ENCODE peak calls at places on chromosome 6, in seven cellular contexts. Q is brain microvascular endothelial cell, X is cardiac fibroblast, Y is right atrium auricular region, B is endothelial cell, Z is GM12865, W is AG09309. C is an unnamed sample.

GRCh38 chr6:97150932-97151331 is 132.1 kb downstream of the MMS22L start:
- DNase-seq in Z (no peak), Q (no peak), Y (no peak), X (no peak), W (no peak), B (no peak), C (no peak)

GRCh38 chr6:142960098-142960497 is 15.1 kb upstream of the HIVEP2 start:
- DNase-seq in Z (no peak), Y (no peak), X (peak), W (no peak), Q (peak), B (no peak), C (no peak)

GRCh38 chr6:14273196-14273595 is 155.6 kb downstream of the CD83 start:
- DNase-seq in Y (no peak), Z (no peak), W (no peak), Q (no peak), B (no peak), X (no peak), C (no peak)

GRCh38 chr6:2376429-2377355 is 131.3 kb upstream of the GMDS start:
- DNase-seq in Z (no peak), Y (no peak), X (no peak), Q (peak), W (peak), B (no peak), C (no peak)

GRCh38 chr6:8743146-8743745 is 307.9 kb upstream of the SLC35B3 start:
- DNase-seq in B (no peak), X (no peak), Q (no peak), Z (peak), W (no peak), Y (no peak), C (peak)

GRCh38 chr6:13044390-13044789 is 283.9 kb downstream of the TBC1D7 start:
- DNase-seq in Q (no peak), Z (no peak), B (no peak), W (no peak), X (peak), Y (no peak), C (peak)

GRCh38 chr6:158629376-158630221 is 14.9 kb downstream of the DYNLT1 start:
- DNase-seq in Q (no peak), W (no peak), Y (peak), B (no peak), Z (no peak), X (no peak), C (no peak)

GRCh38 chr6:64121166-64121565 is 485.6 kb downstream of the PHF3 start:
- DNase-seq in Z (no peak), W (no peak), B (no peak), Y (no peak), Q (no peak), X (no peak), C (no peak)

GRCh38 chr6:104711371-104711770 is 148.3 kb downstream of the HACE1 start:
- DNase-seq in Y (no peak), Q (peak), X (peak), B (no peak), Z (no peak), W (peak), C (no peak)

GRCh38 chr6:34514593-34515472 is 41.3 kb downstream of the SPDEF start:
- DNase-seq in Q (peak), B (peak), W (no peak), Z (no peak), X (peak), Y (no peak), C (no peak)

GRCh38 chr6:44820366-44821158 is 433.1 kb downstream of the CDC5L start:
- DNase-seq in X (no peak), B (no peak), W (no peak), Q (no peak), Y (no peak), Z (no peak), C (no peak)

GRCh38 chr6:44410363-44410762 is 22.9 kb downstream of the CDC5L start:
- DNase-seq in Q (no peak), B (no peak), Y (no peak), X (no peak), Z (no peak), W (no peak), C (no peak)

GRCh38 chr6:159693894-159694545 is 979 bp upstream of the SOD2 start:
- DNase-seq in Z (peak), Y (no peak), X (peak), W (no peak), Q (no peak), B (no peak), C (peak)

GRCh38 chr6:36906539-36906938 is 20.8 kb downstream of the C6orf89 start:
- DNase-seq in Y (no peak), W (no peak), X (no peak), Q (no peak), Z (no peak), B (no peak), C (no peak)

GRCh38 chr6:112579601-112580000 is 232.5 kb downstream of the RFPL4B start:
- DNase-seq in B (no peak), X (no peak), Y (no peak), Z (no peak), W (no peak), Q (no peak), C (no peak)

GRCh38 chr6:11120273-11121005 is 8.9 kb upstream of the ERVFRD-1 start:
- DNase-seq in Y (no peak), Z (no peak), B (no peak), X (peak), W (no peak), Q (peak), C (no peak)

GRCh38 chr6:4133941-4134838 is 1.2 kb downstream of the ECI2 start:
- DNase-seq in Y (no peak), B (no peak), Q (no peak), W (no peak), Z (peak), X (peak), C (peak)

GRCh38 chr6:53593001-53593488 is 48.1 kb upstream of the GCLC start:
- DNase-seq in Q (peak), X (peak), B (no peak), Y (no peak), W (peak), Z (no peak), C (no peak)

GRCh38 chr6:84967389-84967788 is 203.0 kb upstream of the TBX18 start:
- DNase-seq in X (peak), B (peak), Y (no peak), Z (peak), Q (peak), W (no peak), C (peak)

GRCh38 chr6:12138377-12138776 is 126.3 kb downstream of the HIVEP1 start:
- DNase-seq in Q (no peak), B (no peak), Y (no peak), X (no peak), Z (no peak), W (no peak), C (no peak)

GRCh38 chr6:11317885-11318771 is 85.7 kb upstream of the NEDD9 start:
- DNase-seq in Q (peak), X (peak), Y (peak), B (no peak), Z (peak), W (peak), C (peak)

GRCh38 chr6:35590622-35591066 is 77.9 kb upstream of the TULP1 start:
- DNase-seq in W (no peak), X (peak), B (no peak), Y (peak), Q (no peak), Z (no peak), C (no peak)

GRCh38 chr6:20881365-20881764 is 347.1 kb downstream of the CDKAL1 start:
- DNase-seq in Y (no peak), Q (no peak), W (no peak), X (no peak), B (no peak), Z (no peak), C (no peak)

GRCh38 chr6:106899697-106900096 is 74.8 kb downstream of the CD24 start:
- DNase-seq in X (no peak), Q (no peak), Z (no peak), Y (no peak), W (no peak), B (no peak), C (no peak)

GRCh38 chr6:32113386-32114352 is 4.5 kb upstream of the TNXB start:
- DNase-seq in X (peak), Q (peak), W (peak), B (no peak), Y (peak), Z (no peak), C (peak)

GRCh38 chr6:41577865-41578713 is 31.9 kb downstream of the FOXP4 start:
- DNase-seq in Y (no peak), Z (no peak), B (peak), Q (no peak), W (no peak), X (peak), C (no peak)

GRCh38 chr6:84280030-84280429 is 52.6 kb upstream of the CEP162 start:
- DNase-seq in Y (no peak), B (no peak), W (peak), Z (no peak), Q (peak), X (peak), C (no peak)

GRCh38 chr6:79313254-79313653 is 78.8 kb upstream of the HMGN3 start:
- DNase-seq in Y (no peak), X (no peak), B (no peak), Z (no peak), Q (no peak), W (no peak), C (peak)

GRCh38 chr6:51007237-51007636 is 188.6 kb downstream of the TFAP2B start:
- DNase-seq in X (no peak), Q (no peak), B (no peak), W (no peak), Z (no peak), Y (no peak), C (no peak)

GRCh38 chr6:44668391-44668930 is 281.0 kb downstream of the CDC5L start:
- DNase-seq in Y (no peak), B (no peak), X (no peak), Q (no peak), Z (no peak), W (no peak), C (no peak)

GRCh38 chr6:65680232-65680631 is 26.8 kb downstream of the EYS start:
- DNase-seq in Q (no peak), B (no peak), Y (no peak), W (no peak), Z (no peak), X (no peak), C (no peak)

GRCh38 chr6:31837612-31838553 is 10.3 kb downstream of the HSPA1B start:
- DNase-seq in Z (no peak), Y (no peak), X (peak), W (no peak), Q (no peak), B (no peak), C (no peak)

GRCh38 chr6:117573006-117573680 is 29.2 kb downstream of the GOPC start:
- DNase-seq in X (no peak), Y (no peak), Z (no peak), Q (no peak), B (no peak), W (no peak), C (no peak)

GRCh38 chr6:16316741-16317251 is 78.4 kb downstream of the GMPR start:
- DNase-seq in X (peak), Y (no peak), W (no peak), Z (peak), B (no peak), Q (peak), C (no peak)

GRCh38 chr6:68680244-68680643 is 45.2 kb downstream of the ADGRB3 start:
- DNase-seq in Q (no peak), B (no peak), W (no peak), X (no peak), Z (no peak), Y (no peak), C (no peak)

GRCh38 chr6:161578478-161578877 is 304.6 kb upstream of the AGPAT4 start:
- DNase-seq in X (no peak), Z (no peak), Y (no peak), Q (no peak), B (no peak), W (no peak), C (no peak)

GRCh38 chr6:74650668-74651067 is 555.2 kb downstream of the COL12A1 start:
- DNase-seq in Z (no peak), B (no peak), Q (no peak), Y (no peak), X (no peak), W (no peak), C (no peak)

DNA sequence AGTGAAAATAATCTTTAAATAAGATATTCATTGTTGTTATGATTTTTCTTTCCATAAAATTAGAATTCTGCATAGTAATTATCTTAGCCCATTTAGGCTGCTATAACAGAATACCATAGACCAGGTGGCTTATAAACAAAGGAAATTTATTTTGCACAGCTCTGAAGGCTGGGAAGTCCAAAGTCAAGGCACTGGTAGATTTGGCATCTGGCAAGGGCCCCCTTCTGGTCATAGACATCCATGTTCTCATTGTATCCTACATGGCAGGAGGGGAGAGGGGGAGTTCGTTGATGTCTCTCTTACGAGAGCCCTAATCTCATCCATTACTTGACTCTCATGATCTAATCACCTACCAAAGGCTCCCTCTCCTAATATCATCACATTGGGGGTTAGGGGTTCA is 175.0 kb upstream of the CCN2 start:
- DNase-seq in B (no peak), Y (no peak), Q (no peak), Z (no peak), X (no peak), W (no peak), C (no peak)
- TF ChIP-seq CTCF in B (no peak), Y (no peak), Q (peak), Z (no peak), X (no peak), W (no peak), C (no peak)

DNA sequence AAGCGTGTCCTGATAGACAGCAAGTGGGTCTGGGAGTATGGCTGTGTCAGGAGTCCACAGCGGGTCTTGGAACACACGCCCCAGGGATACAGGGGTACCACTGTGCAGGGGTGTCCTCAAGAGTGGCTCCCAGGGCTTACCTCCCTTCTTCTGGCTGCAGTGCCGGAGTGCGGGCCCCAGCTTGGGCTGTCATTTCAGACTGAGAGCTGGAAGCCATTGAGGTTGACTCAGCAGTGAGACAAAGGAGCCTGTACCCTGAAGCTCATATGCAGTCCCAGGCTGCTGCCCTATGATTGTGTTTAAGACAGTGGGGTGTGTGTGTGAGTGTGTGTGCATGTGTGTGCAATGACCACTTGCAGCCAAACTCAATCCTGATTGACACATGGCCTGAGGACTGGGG is 167.7 kb upstream of the AFDN start:
- DNase-seq in Q (no peak), X (no peak), Z (no peak), B (no peak), W (no peak), Y (no peak), C (no peak)
- TF ChIP-seq CTCF in Q (no peak), X (no peak), Z (no peak), B (no peak), W (no peak), Y (no peak), C (no peak)

DNA sequence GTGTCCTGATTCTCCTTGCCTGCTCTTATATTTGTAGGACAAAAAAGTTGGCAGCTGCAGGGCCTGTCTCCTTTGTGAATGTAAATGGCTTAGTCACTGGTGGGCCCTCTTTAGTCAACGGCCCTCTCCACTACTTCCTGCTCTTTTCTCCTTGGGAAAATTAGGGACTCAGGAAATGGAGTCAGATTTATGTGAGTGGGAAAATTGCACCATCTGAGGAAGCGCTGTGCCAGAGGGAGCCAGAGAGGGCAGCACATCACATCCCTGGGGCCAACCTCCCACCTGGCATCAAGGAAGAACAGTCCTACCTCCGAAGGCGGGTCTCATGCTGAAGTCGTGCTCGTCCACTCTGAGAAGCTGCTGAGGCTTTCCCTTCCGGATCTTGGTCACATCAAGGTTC is 15.6 kb downstream of the GABRR2 start:
- DNase-seq in X (peak), Q (no peak), Z (no peak), B (no peak), W (no peak), Y (no peak), C (peak)
- TF ChIP-seq CTCF in X (peak), Q (peak), Z (no peak), B (no peak), W (peak), Y (no peak), C (no peak)

GRCh38 chr6:33278810-33279209 is 1.9 kb downstream of the B3GALT4 start:
- DNase-seq in Z (no peak), X (no peak), W (no peak), Y (no peak), B (no peak), Q (no peak), C (no peak)

GRCh38 chr6:33278392-33278741 is 1.4 kb downstream of the B3GALT4 start:
- DNase-seq in Y (no peak), Q (no peak), B (no peak), X (no peak), Z (no peak), W (no peak), C (no peak)

GRCh38 chr6:33279257-33279695 is 2.4 kb downstream of the B3GALT4 start:
- DNase-seq in W (no peak), X (no peak), Q (no peak), B (no peak), Z (no peak), Y (no peak), C (no peak)

GRCh38 chr6:33280539-33280938 is 3.6 kb downstream of the B3GALT4 start:
- DNase-seq in W (no peak), Q (no peak), Y (no peak), Z (no peak), X (no peak), B (no peak), C (no peak)

DNA sequence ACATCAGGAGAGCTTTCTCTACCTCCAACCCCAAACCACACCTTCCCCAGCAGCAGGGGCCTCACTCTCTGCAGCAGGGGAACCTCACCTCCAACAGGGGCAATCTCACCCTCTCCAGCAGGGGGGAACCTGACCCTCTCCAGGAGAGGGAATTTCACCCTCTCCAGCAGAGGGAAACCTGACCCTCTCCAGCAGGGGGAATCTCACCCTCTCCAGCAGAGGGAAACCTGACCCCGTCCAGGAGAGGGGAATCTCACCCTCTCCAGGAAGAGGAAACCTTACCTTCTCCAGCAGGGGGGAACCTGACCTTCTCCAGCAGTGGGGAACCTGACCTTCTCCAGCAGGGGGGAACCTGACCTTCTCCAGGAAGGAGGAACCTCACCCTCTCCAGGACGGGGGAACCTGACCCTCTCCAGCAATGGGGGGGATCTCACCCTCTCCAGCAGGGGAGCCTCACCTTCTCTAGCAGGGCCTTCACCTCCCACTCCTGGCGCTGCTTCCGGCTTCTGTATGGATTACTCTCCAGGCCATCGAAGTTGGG is 3.1 kb downstream of the B3GALT4 start:
- DNase-seq in Q (peak), Z (peak), W (no peak), Y (no peak), X (peak), B (peak), C (peak)
- TF ChIP-seq CTCF in Q (peak), Z (peak), W (peak), Y (peak), X (peak), B (peak), C (peak)

DNA sequence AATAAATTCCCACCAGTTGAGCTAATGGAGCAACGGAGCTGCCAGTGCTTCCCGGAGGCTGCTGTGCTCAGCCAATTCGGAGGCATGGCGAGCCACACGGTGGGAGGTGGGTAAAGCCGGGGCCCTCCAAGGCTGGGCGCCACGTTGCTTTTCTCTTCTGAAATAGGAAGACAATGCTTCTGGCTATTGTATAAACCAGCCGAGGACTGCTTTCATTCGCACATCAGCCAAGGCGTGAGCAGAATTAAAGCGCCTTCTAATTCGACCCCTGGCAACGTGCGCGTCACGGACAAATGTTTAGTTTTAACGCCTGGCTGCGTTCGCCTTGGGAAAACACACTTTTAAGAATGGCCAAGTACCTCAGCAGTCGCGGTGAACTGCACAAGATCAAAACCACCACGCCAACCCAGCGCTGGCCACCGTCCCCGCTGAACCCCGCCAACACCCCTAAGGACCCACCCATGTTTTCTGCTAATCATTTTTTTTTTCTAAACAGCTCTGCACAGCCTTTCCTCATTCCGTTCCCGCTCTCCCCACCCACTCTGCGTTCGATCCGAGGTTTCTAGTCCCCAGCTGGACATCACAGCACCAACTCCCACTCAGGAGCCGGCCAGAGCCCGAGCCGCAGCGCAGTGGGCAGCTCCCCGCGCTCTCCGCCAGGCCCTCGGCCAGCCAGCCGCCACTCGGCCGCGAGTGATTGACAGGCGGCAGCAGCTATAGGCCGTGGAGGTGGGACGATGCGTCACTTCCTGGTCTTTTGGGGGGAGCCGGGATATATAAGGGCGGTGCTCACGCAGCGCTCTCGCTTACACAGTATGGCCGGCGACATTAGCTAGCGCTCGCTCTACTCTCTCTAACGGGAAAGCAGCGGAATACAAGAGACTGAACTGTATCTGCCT is at the start of gene AMD1:
- DNase-seq in B (peak), X (peak), Q (peak), Y (peak), W (peak), Z (peak), C (peak)
- TF ChIP-seq CTCF in B (no peak), X (no peak), Q (no peak), Y (no peak), W (no peak), Z (no peak), C (no peak)

GRCh38 chr6:30705620-30706019 is 11.5 kb downstream of the MDC1 start:
- DNase-seq in W (no peak), Y (no peak), B (no peak), Q (no peak), X (no peak), Z (no peak), C (no peak)
- TF ChIP-seq CTCF in W (no peak), Y (no peak), B (no peak), Q (no peak), X (no peak), Z (no peak), C (no peak)